ENCODE peak calls at places on chromosomes 6 and 20, in six cellular contexts. U is activated naive CD4-positive, alpha-beta T cell treated with anti-CD3 and anti-CD28 coated beads, Interleukin-2, amount 10 ng/mL, durations not matched to agents 7 days and 5 days; Y is effector CD4-positive, alpha-beta T cell; A is T-helper 2 cell; E is heart left ventricle; Z is NCI-H2171 treated with DMSO at 0.1 percent for 48 hours. L is an unnamed sample.

GRCh38 chr6:29679962-29680361 is 990 bp downstream of the ZFP57 start:
- DNase-seq in U (no peak), Y (no peak), A (no peak), E (no peak), Z (no peak), L (no peak)

GRCh38 chr6:68967549-68968300 is 332.6 kb downstream of the ADGRB3 start:
- DNase-seq in U (peak), Y (peak), A (no peak), E (no peak), Z (peak), L (peak)

GRCh38 chr6:161141173-161141572 is 132.7 kb downstream of the AGPAT4 start:
- DNase-seq in U (no peak), Y (no peak), A (no peak), E (no peak), Z (peak), L (no peak)

GRCh38 chr6:83193747-83194582 is 808 bp downstream of the RWDD2A start:
- DNase-seq in U (peak), Y (peak), A (peak), E (peak), Z (peak), L (peak)

GRCh38 chr20:32004963-32005362 is 5.3 kb upstream of the CCM2L start:
- DNase-seq in U (no peak), Y (no peak), A (no peak), E (no peak), Z (no peak), L (no peak)

GRCh38 chr20:64212750-64213149 is 42.8 kb upstream of the PCMTD2 start:
- DNase-seq in U (no peak), Y (no peak), A (no peak), E (peak), Z (no peak), L (no peak)

GRCh38 chr6:168030218-168030693 is 32.8 kb downstream of the KIF25 start:
- DNase-seq in U (no peak), Y (no peak), A (no peak), E (no peak), Z (no peak), L (no peak)

GRCh38 chr6:104689551-104690205 is 170.0 kb downstream of the HACE1 start:
- DNase-seq in U (no peak), Y (no peak), A (no peak), E (no peak), Z (no peak), L (no peak)

GRCh38 chr20:25017257-25017803 is 24.8 kb upstream of the APMAP start:
- DNase-seq in U (no peak), Y (no peak), A (no peak), E (no peak), Z (peak), L (peak)

GRCh38 chr6:83827050-83827449 is 26.1 kb upstream of the RIPPLY2 start:
- DNase-seq in U (no peak), Y (no peak), A (no peak), E (no peak), Z (no peak), L (no peak)

GRCh38 chr6:168773788-168774187 is 332.8 kb downstream of the SMOC2 start:
- DNase-seq in U (no peak), Y (no peak), A (no peak), E (no peak), Z (no peak), L (no peak)

GRCh38 chr6:68082086-68082485 is 553.0 kb upstream of the ADGRB3 start:
- DNase-seq in U (no peak), Y (no peak), A (no peak), E (no peak), Z (no peak), L (no peak)

GRCh38 chr6:150930816-150931215 is 65.3 kb downstream of the MTHFD1L start:
- DNase-seq in U (no peak), Y (no peak), A (no peak), E (no peak), Z (no peak), L (no peak)

GRCh38 chr6:2639167-2639566 is 111.6 kb downstream of the MYLK4 start:
- DNase-seq in U (no peak), Y (no peak), A (no peak), E (no peak), Z (no peak), L (no peak)

GRCh38 chr6:130467595-130467994 is 101.8 kb downstream of the TMEM200A start:
- DNase-seq in U (no peak), Y (no peak), A (no peak), E (no peak), Z (no peak), L (no peak)

GRCh38 chr6:156840606-156841005 is 63.4 kb downstream of the ARID1B start:
- DNase-seq in U (no peak), Y (no peak), A (no peak), E (no peak), Z (no peak), L (no peak)

L was measured in NCI-H774.